ENCODE peak calls at places on chromosomes 3 and 15, in eight cellular contexts. V is iPS DF 19.7; W is putamen; Q is stimulated activated CD4-positive, alpha-beta T cell treated with anti-CD3 and anti-CD28 coated beads, Interleukin-15, amount 100 ng/mL, for 1 hour; U is AG10803; S is T-cell; L is AG09319; B is activated CD4-positive, CD25-positive, alpha-beta regulatory T cell treated with anti-CD3 and anti-CD28 coated beads, Interleukin-2, amount 50 U/mL, for 16 hours. K is an unnamed sample.

GRCh38 chr3:46692566-46692983 is 904 bp downstream of the ALS2CL start:
- DNase-seq in W (no peak), Q (no peak), B (no peak), U (no peak), V (no peak), S (no peak), L (no peak), K (no peak)

GRCh38 chr3:135758961-135759360 is 206.6 kb upstream of the PPP2R3A start:
- DNase-seq in B (no peak), W (no peak), L (no peak), U (no peak), V (no peak), S (no peak), Q (no peak), K (no peak)

GRCh38 chr15:74958320-74958907 is 1.8 kb upstream of the RPP25 start:
- DNase-seq in B (no peak), S (no peak), L (no peak), U (peak), Q (no peak), W (no peak), V (no peak), K (no peak)

GRCh38 chr15:57468486-57468885 is 92.2 kb downstream of the CGNL1 start:
- DNase-seq in S (no peak), L (no peak), Q (no peak), W (no peak), B (no peak), V (no peak), U (no peak), K (no peak)

GRCh38 chr3:66561374-66561773 is 60.6 kb upstream of the LRIG1 start:
- DNase-seq in U (no peak), V (no peak), S (no peak), L (no peak), W (no peak), B (no peak), Q (no peak), K (no peak)

GRCh38 chr3:181782306-181782924 is 70.7 kb downstream of the SOX2 start:
- DNase-seq in L (no peak), B (no peak), V (no peak), S (no peak), W (no peak), U (peak), Q (no peak), K (no peak)

GRCh38 chr3:45119824-45120614 is 26.2 kb downstream of the CDCP1 start:
- DNase-seq in L (no peak), S (no peak), W (no peak), U (no peak), Q (no peak), V (no peak), B (no peak), K (no peak)

GRCh38 chr3:24963762-24964625 is 464.1 kb upstream of the RARB start:
- DNase-seq in S (no peak), W (no peak), Q (no peak), L (peak), B (no peak), U (peak), V (no peak), K (peak)

GRCh38 chr3:134388748-134389485 is 14.7 kb upstream of the AMOTL2 start:
- DNase-seq in B (no peak), L (no peak), W (no peak), Q (no peak), S (no peak), V (no peak), U (no peak), K (no peak)

GRCh38 chr15:33526532-33526931 is 215.8 kb downstream of the RYR3 start:
- DNase-seq in Q (no peak), L (no peak), B (no peak), W (no peak), U (no peak), V (no peak), S (no peak), K (no peak)

GRCh38 chr3:188792788-188793187 is 379.0 kb upstream of the TPRG1 start:
- DNase-seq in L (no peak), S (no peak), W (peak), V (no peak), Q (no peak), U (peak), B (no peak), K (no peak)

GRCh38 chr3:128584412-128585020 is 66.1 kb downstream of the RPN1 start:
- DNase-seq in U (peak), W (peak), V (peak), S (no peak), Q (no peak), L (peak), B (no peak), K (peak)

GRCh38 chr15:65525622-65526021 is 4.6 kb upstream of the HACD3 start:
- DNase-seq in Q (no peak), V (no peak), L (no peak), W (no peak), S (no peak), B (no peak), U (no peak), K (no peak)

GRCh38 chr3:55476515-55476914 is 10.6 kb downstream of the WNT5A start:
- DNase-seq in S (no peak), V (no peak), W (no peak), Q (no peak), B (no peak), U (peak), L (no peak), K (no peak)

GRCh38 chr15:68515371-68516095 is 63.3 kb upstream of the CORO2B start:
- DNase-seq in L (no peak), S (no peak), B (no peak), Q (no peak), V (no peak), W (no peak), U (no peak), K (no peak)

GRCh38 chr3:184359610-184360009 is 1.8 kb downstream of the CLCN2 start:
- DNase-seq in B (no peak), V (no peak), W (peak), L (no peak), U (no peak), S (no peak), Q (no peak), K (no peak)